ENCODE peak calls at places on chromosomes 5 and 9, in nine cellular contexts. Q is tibial artery, R is upper lobe of right lung, A is GM12864, L is lower lobe of right lung, I is coronary artery, B is BJ, F is AG04450, C is AG10803. J is an unnamed sample.

GRCh38 chr9:109411818-109412352 is 86.2 kb downstream of the PTPN3 start:
- DNase-seq in A (peak; percentile 75), Q (no peak), C (peak; percentile 53), B (peak; percentile 4), F (peak; percentile 16), I (no peak), L (no peak), R (no peak), J (peak; percentile 48)

GRCh38 chr5:39661026-39661779 is 236.4 kb upstream of the DAB2 start:
- DNase-seq in C (peak; percentile 39), B (no peak), Q (no peak), R (no peak), L (no peak), I (no peak), F (no peak), A (no peak), J (no peak)

GRCh38 chr5:113266227-113266912 is 168.4 kb downstream of the TSSK1B start:
- DNase-seq in R (no peak), C (peak; percentile 11), F (no peak), L (no peak), A (no peak), B (no peak), I (no peak), Q (no peak), J (no peak)

GRCh38 chr9:93464395-93464794 is 11.0 kb upstream of the FAM120AOS start:
- DNase-seq in F (no peak), R (no peak), Q (no peak), A (no peak), B (no peak), L (no peak), C (no peak), I (no peak), J (peak; percentile 16)

GRCh38 chr5:113085084-113085414 is 108.5 kb downstream of the DCP2 start:
- DNase-seq in R (no peak), Q (no peak), B (no peak), L (no peak), I (no peak), F (no peak), A (no peak), C (no peak), J (no peak)

GRCh38 chr9:124480621-124480981 is 26.6 kb downstream of the NR5A1 start:
- DNase-seq in B (no peak), L (no peak), R (no peak), C (peak; percentile 3), A (no peak), F (no peak), Q (no peak), I (no peak), J (peak; percentile 85)

GRCh38 chr9:4490705-4491620 is 695 bp downstream of the SLC1A1 start:
- DNase-seq in Q (no peak), I (no peak), C (no peak), A (no peak), F (no peak), B (no peak), L (no peak), R (peak; percentile 66), J (peak; percentile 39)

GRCh38 chr5:154260224-154260859 is 69.8 kb downstream of the GALNT10 start:
- DNase-seq in L (no peak), I (no peak), F (no peak), R (no peak), Q (no peak), C (peak; percentile 62), A (no peak), B (no peak), J (no peak)

GRCh38 chr9:132049323-132049882 is 30.3 kb downstream of the MED27 start:
- DNase-seq in A (no peak), B (no peak), L (no peak), F (no peak), Q (peak; percentile 26), C (no peak), I (no peak), R (no peak), J (no peak)

GRCh38 chr9:130140701-130141100 is 31.5 kb upstream of the NCS1 start:
- DNase-seq in Q (no peak), L (no peak), A (no peak), I (no peak), C (no peak), R (no peak), F (no peak), B (no peak), J (no peak)

GRCh38 chr5:82259172-82259800 is 18.9 kb downstream of the RPS23 start:
- DNase-seq in R (no peak), C (peak; percentile 36), A (no peak), B (no peak), F (peak; percentile 11), L (no peak), I (no peak), Q (no peak), J (no peak)

GRCh38 chr5:145980718-145981117 is 44.3 kb downstream of the SH3RF2 start:
- DNase-seq in B (no peak), Q (no peak), I (no peak), L (no peak), F (no peak), R (no peak), A (no peak), C (no peak), J (no peak)

GRCh38 chr5:51433052-51433710 is 49.9 kb downstream of the ISL1 start:
- DNase-seq in I (no peak), L (no peak), F (no peak), R (no peak), C (no peak), A (no peak), B (no peak), Q (no peak), J (no peak)

GRCh38 chr5:134394932-134395331 is 16.7 kb downstream of the CDKN2AIPNL start:
- DNase-seq in A (no peak), C (no peak), F (no peak), I (no peak), R (no peak), B (no peak), Q (no peak), L (no peak), J (no peak)

GRCh38 chr5:172325452-172325851 is 41.9 kb upstream of the UBTD2 start:
- DNase-seq in B (no peak), I (no peak), C (no peak), F (no peak), L (no peak), R (no peak), Q (no peak), A (no peak), J (no peak)

GRCh38 chr5:87829214-87829551 is 416.5 kb upstream of the CCNH start:
- DNase-seq in L (no peak), R (no peak), C (peak; percentile 23), F (no peak), A (no peak), Q (peak; percentile 73), I (no peak), B (no peak), J (no peak)

GRCh38 chr5:180860887-180861822 is at the start of gene ZFP62:
- DNase-seq in Q (peak; percentile 86), L (peak; percentile 94), C (peak; percentile 90), F (peak; percentile 71), I (peak; percentile 87), B (peak; percentile 37), R (peak; percentile 96), A (peak; percentile 77), J (peak; percentile 92)

GRCh38 chr9:108047264-108047663 is 557.7 kb upstream of the KLF4 start:
- DNase-seq in C (no peak), Q (no peak), F (no peak), A (no peak), L (no peak), I (no peak), B (no peak), R (no peak), J (no peak)

GRCh38 chr9:118711843-118712242 is 657.4 kb downstream of the BRINP1 start:
- DNase-seq in F (no peak), L (no peak), I (no peak), R (no peak), B (no peak), A (no peak), C (no peak), Q (no peak), J (no peak)

GRCh38 chr5:61289241-61289640 is 42.8 kb upstream of the ZSWIM6 start:
- DNase-seq in C (no peak), B (no peak), A (no peak), R (no peak), Q (no peak), F (no peak), I (no peak), L (no peak), J (no peak)

GRCh38 chr5:143887302-143887638 is 75.3 kb downstream of the HMHB1 start:
- DNase-seq in Q (peak; percentile 26), C (peak; percentile 90), F (no peak), R (no peak), I (no peak), L (peak; percentile 52), B (no peak), A (no peak), J (no peak)

GRCh38 chr5:32601623-32602295 is 16.4 kb downstream of the SUB1 start:
- DNase-seq in B (no peak), I (no peak), L (no peak), F (no peak), A (no peak), Q (no peak), R (no peak), C (no peak), J (no peak)

GRCh38 chr5:36073595-36074216 is 7.0 kb upstream of the UGT3A2 start:
- DNase-seq in L (no peak), A (peak; percentile 25), I (no peak), C (no peak), F (no peak), Q (no peak), R (no peak), B (no peak), J (peak; percentile 24)
- TF ChIP-seq CTCF in L (peak; percentile 9), A (peak; percentile 61), I (no peak), C (peak; percentile 30), F (peak; percentile 14), Q (no peak), R (no peak), B (peak; percentile 4), J (peak; percentile 34)

GRCh38 chr9:13919386-13919785 is 394.6 kb downstream of the NFIB start:
- DNase-seq in B (no peak), I (no peak), L (no peak), Q (no peak), A (no peak), R (no peak), C (no peak), F (no peak), J (no peak)
- TF ChIP-seq CTCF in B (no peak), I (no peak), L (no peak), Q (no peak), A (no peak), R (no peak), C (no peak), F (no peak), J (no peak)

GRCh38 chr5:101590384-101590783 is 687.3 kb upstream of the ST8SIA4 start:
- DNase-seq in I (no peak), L (no peak), C (no peak), R (no peak), F (no peak), A (no peak), Q (no peak), B (no peak), J (peak; percentile 9)
- TF ChIP-seq CTCF in I (no peak), L (peak; percentile 19), C (peak; percentile 41), R (peak; percentile 27), F (peak; percentile 12), A (peak; percentile 39), Q (peak; percentile 16), B (peak; percentile 31), J (peak; percentile 35)

GRCh38 chr5:170268153-170268689 is 29.4 kb downstream of the LCP2 start:
- DNase-seq in F (no peak), I (no peak), L (no peak), A (no peak), C (no peak), B (no peak), Q (no peak), R (no peak), J (no peak)
- TF ChIP-seq CTCF in F (no peak), I (no peak), L (no peak), A (no peak), C (no peak), B (no peak), Q (no peak), R (no peak), J (no peak)